ENCODE peak calls at places on chromosomes 4 and X, in six cellular contexts. Z is ovary, N is K562, T is cardiac muscle cell, W is adrenal gland, S is psoas muscle. I is an unnamed sample. For H3K4me1, the result is how much of the 10 kb centered on the place peaks cover.

GRCh38 chrX:83416273-83416672 is 91.8 kb upstream of the POU3F4 start:
- DNase-seq in Z (no peak), N (no peak), S (no peak), W (no peak), T (no peak), I (no peak)

GRCh38 chr4:103567591-103567990 is 152.2 kb downstream of the TACR3 start:
- DNase-seq in Z (no peak), W (no peak), T (no peak), N (no peak), S (no peak), I (no peak)

GRCh38 chrX:22345884-22346283 is 73.2 kb downstream of the CBLL2 start:
- DNase-seq in S (no peak), T (no peak), Z (no peak), W (no peak), N (no peak), I (no peak)

GRCh38 chr4:172143605-172144314 is 330.6 kb downstream of the GALNTL6 start:
- DNase-seq in W (no peak), Z (no peak), S (no peak), N (peak), T (no peak), I (no peak)

GRCh38 chr4:134812611-134813010 is 611.0 kb upstream of the PABPC4L start:
- DNase-seq in Z (no peak), T (no peak), N (no peak), S (no peak), W (no peak), I (no peak)

GRCh38 chr4:29259556-29259955 is 1460.6 kb upstream of the PCDH7 start:
- DNase-seq in N (no peak), S (no peak), T (no peak), Z (no peak), W (no peak), I (no peak)

GRCh38 chrX:40144576-40144975 is 46.8 kb upstream of the BCOR start:
- DNase-seq in N (no peak), S (no peak), W (no peak), Z (no peak), T (no peak), I (no peak)

GRCh38 chr4:23855912-23856605 is 33.8 kb downstream of the PPARGC1A start:
- DNase-seq in S (no peak), W (no peak), T (peak), N (no peak), Z (no peak), I (no peak)

GRCh38 chr4:184294734-184295133 is 77.1 kb upstream of the ENPP6 start:
- DNase-seq in S (no peak), W (no peak), Z (no peak), T (no peak), N (no peak), I (no peak)

GRCh38 chrX:63746278-63746677 is 38.7 kb downstream of the ARHGEF9 start:
- DNase-seq in W (no peak), Z (no peak), S (no peak), T (no peak), N (no peak), I (no peak)

GRCh38 chr4:74671074-74671698 is 123.1 kb downstream of the BTC start:
- DNase-seq in N (peak), T (peak), Z (no peak), W (peak), S (no peak), I (peak)

GRCh38 chr4:56803473-56803872 is 18.0 kb downstream of the SPINK2 start:
- DNase-seq in Z (no peak), T (peak), W (peak), N (no peak), S (no peak), I (no peak)

GRCh38 chrX:116239944-116240391 is 69.4 kb downstream of the AGTR2 start:
- DNase-seq in N (no peak), S (no peak), T (peak), Z (no peak), W (no peak), I (no peak)

DNA sequence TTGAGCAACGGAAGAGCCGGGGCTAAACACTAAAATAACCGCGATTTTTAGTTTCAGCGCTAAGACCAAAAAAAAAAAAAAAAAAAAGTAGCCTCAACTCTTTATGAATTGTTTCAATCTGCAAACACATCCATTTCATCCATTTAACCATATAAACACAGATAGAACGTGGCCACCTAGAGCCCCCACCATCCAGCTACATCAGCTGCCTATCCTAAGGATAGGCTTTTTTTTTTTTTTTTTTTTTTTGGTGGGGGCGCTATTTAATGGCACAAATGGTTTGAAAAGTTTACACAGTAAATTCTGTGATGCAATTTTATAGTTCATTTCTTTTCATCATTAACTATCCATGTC is 492 bp upstream of the HDAC8 start:
- DNase-seq in T (no peak), Z (no peak), S (no peak), N (peak), W (no peak), I (no peak)
- H3K27ac ChIP-seq in T (no peak), Z (no peak), S (peak), N (peak), W (no peak), I (no peak)

DNA sequence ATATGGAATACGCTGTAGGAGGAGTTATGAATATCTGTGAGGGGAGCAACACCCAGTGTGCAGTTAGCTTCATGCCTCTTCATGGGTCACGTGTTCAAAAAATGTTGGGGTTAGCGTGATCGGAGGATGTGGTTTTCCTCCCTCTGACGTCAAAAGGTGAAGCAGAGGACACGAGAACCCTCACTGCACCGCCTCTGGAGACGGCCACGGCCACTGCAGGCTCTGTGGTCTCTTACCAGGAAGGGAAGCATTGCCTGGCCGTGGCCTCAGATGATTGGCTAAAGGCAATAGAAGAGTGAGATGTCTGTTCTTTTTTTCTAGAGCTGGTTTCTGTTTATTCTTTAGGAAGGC is 28.9 kb downstream of the HTT-AS start:
- DNase-seq in T (peak), W (peak), N (no peak), S (peak), Z (no peak), I (peak)
- H3K4me1 ChIP-seq in T (under half), W (under half), N (under half), S (under half), Z (under half), I (under half)

DNA sequence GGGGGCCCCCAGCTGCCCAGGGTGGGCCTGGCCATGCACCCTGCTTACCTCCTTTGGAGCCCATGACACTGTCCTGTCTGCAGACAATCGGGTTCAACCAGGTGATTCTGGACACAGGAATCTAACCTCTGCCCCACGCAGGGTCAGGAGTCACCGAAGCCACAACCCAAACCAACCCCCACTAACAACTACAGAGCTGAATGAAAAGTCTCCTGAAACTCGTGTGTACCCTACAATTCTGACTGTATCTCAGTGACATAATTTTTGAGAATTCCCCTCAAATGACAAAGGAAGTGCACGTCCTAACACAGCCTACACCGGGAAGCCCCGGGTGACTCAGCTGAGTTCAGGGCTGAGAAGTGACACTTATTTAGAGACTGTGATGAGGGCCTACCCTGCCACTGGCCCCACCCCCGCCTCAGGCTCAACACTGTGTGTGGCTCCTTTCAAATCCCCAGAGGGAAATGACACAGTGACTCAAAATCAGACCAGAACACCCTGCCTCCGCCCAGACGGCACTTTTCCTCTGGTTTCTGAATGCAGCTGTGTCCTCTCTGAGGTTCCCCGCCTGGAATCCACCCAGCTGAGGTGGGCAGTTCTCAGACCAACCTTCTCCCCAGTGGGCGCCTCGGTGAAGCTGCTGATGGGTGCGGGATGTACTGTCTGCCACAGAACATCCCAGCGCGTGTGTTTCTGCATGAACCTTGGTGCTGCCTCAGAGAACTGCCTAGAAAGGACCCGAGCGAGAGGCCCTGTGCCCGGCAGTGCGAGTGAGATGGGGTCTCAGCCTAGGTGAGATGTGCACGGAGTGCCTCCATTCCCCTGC is 9.9 kb downstream of the TNIP2 start:
- DNase-seq in W (peak), S (peak), Z (no peak), N (no peak), T (peak), I (peak)
- H3K4me3 ChIP-seq in W (no peak), S (no peak), Z (no peak), N (no peak), T (no peak), I (no peak)

GRCh38 chr4:76305971-76306881 is at the start of gene STBD1:
- DNase-seq in N (peak), Z (peak), S (peak), T (peak), W (peak), I (peak)
- H3K27ac ChIP-seq in N (peak), Z (peak), S (peak), T (peak), W (peak), I (peak)

DNA sequence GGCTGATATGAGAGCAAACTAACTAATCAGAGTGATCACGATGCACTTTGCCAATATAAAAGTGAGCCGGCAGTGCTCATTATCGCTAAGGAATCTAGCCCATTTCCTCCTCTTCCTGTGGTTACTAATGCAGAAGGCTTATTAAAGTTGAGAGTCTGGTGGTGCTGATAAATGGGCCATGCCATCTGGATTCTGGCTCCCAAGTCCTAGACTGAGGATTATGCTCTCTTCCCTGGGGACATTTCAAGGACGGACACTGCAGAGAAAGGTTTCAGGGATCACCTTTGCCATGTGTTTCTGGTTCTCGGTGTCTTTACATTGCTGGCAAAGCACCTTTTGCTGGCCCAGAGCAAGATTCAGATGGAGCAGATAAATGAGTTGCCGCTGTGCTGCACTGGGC is 85.3 kb downstream of the RTL5 start:
- DNase-seq in W (no peak), T (no peak), S (no peak), Z (no peak), N (no peak), I (no peak)
- H3K4me1 ChIP-seq in W (under half), T (under half), S (under half), Z (under half), N (under half), I (under half)

DNA sequence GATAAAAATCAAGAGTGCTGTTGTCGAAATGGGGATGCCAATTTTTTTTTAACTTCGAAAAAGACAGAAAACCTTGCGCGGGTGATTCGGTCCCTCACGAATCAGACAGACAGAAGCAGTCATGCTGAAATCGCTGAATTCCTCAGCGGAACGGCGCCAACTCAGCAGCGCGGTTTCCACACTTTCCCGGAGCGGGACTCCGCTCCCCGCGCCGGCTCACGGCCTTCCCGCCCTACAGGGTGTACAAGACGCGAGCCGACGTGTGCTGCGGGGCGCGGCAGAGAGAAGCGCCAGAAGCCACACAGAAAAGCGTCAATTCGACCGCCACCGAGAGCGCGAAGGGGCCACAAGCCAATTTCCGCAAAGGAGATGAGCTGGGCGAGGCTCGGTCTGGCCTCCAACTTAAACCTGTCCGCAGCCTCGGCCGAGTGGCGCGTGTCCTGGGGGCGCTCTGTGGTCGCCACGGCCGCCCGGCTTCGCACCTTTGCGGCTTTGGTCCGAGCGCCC is 1.3 kb downstream of the NEXMIF start:
- DNase-seq in T (peak), S (peak), N (no peak), Z (peak), W (peak), I (peak)
- H3K4me3 ChIP-seq in T (peak), S (peak), N (no peak), Z (peak), W (no peak), I (peak)

DNA sequence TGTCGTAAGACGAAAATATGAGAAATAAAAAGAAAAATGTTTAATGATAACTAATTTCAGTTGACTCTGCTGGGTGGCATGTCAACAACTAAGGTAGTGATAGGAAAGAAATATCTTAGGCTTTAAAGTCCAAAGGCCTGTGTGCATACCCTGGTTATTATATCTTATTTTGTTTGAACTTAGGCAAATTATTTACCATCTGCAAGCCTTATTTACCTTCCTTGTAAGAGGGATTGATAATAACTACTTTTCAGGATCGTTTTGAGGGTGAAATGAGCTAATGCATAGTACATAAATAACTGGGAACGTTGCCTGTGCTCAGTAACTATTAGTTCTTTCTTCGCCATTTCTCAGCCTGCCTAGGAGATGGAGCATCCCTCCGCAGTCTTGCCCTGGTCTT is 41.6 kb upstream of the TAB3 start:
- DNase-seq in W (no peak), Z (no peak), S (no peak), N (no peak), T (no peak), I (no peak)
- H3K27ac ChIP-seq in W (no peak), Z (no peak), S (no peak), N (no peak), T (no peak), I (no peak)

I was measured in right cardiac atrium.